ENCODE peak calls at places on chromosomes 13 and 19, in five cellular contexts. C is upper lobe of left lung, J is HepG2, F is GM12878, M is K562. Y is an unnamed sample.

GRCh38 chr19:14248578-14249011 is 42.6 kb upstream of the ADGRL1 start:
- ATAC-seq in F (peak), M (peak), J (no peak), C (peak), Y (peak)

GRCh38 chr13:77859450-77859849 is 59.2 kb downstream of the EDNRB start:
- ATAC-seq in C (peak), F (no peak), J (no peak), M (no peak), Y (peak)

GRCh38 chr13:50222569-50223332 is 207.5 kb downstream of the KCNRG start:
- ATAC-seq in J (no peak), C (peak), M (peak), F (no peak), Y (peak)

GRCh38 chr19:56014765-56015164 is 28.2 kb downstream of the NLRP5 start:
- ATAC-seq in M (no peak), C (no peak), F (no peak), J (no peak), Y (no peak)

GRCh38 chr19:53055117-53055516 is 10.6 kb downstream of the ERVV-2 start:
- ATAC-seq in C (no peak), M (no peak), F (no peak), J (no peak), Y (no peak)

GRCh38 chr19:10353793-10354391 is 14.5 kb upstream of the ICAM3 start:
- ATAC-seq in C (peak), M (peak), F (peak), J (peak), Y (peak)

GRCh38 chr13:67643656-67644055 is 413.5 kb upstream of the PCDH9 start:
- ATAC-seq in J (no peak), M (no peak), C (no peak), F (no peak), Y (no peak)

GRCh38 chr19:51366999-51367564 is 894 bp upstream of the ETFB start:
- ATAC-seq in M (peak), C (peak), F (peak), J (no peak), Y (no peak)

GRCh38 chr13:114249062-114249461 is 14.4 kb downstream of the CDC16 start:
- ATAC-seq in J (no peak), M (no peak), C (no peak), F (no peak), Y (no peak)

GRCh38 chr13:114118086-114118762 is 14.2 kb downstream of the RASA3 start:
- ATAC-seq in J (peak), C (no peak), F (no peak), M (no peak), Y (no peak)

GRCh38 chr13:89650226-89650625 is 1697.3 kb upstream of the MIR17HG start:
- ATAC-seq in J (no peak), F (no peak), C (no peak), M (no peak), Y (no peak)

GRCh38 chr13:112028481-112028880 is 38.5 kb upstream of the SOX1 start:
- ATAC-seq in F (no peak), C (no peak), J (no peak), M (no peak), Y (no peak)

DNA sequence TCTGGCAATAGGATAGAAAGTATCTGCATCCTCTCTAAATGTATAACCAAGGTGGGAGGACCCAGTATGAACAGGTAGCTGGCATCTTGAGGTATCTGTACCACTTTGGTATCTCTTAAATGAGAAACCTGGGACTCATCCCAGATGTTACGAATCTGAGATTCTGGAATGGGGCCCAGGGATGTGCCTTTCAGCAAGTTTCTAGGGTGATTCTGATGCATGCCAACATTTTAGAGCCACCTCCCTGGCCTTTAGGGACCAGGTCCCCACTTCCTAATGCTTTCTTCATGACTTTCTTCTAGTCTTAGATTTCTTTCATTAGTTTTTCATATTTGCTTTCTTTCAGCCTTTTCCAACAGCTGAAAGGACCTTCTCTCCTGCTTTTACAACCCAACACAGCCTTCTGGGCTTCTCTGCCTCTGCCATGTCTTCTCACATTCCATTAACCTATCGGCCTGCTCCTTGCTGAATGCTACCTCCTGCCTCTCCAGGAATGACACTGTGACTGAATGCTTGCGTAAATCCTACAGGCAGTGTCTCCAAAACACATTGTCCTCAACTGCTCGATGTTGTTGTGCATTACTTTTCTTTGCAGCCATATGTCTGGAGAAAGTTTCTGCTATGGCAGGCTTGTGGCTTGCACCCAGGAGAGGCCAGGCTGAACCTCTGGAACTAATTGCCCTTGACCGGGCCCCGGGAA is 284.0 kb downstream of the DNAJC15 start:
- ATAC-seq in F (no peak), C (peak), M (no peak), J (no peak), Y (peak)
- TF ChIP-seq EP300 in F (no peak), C (no peak), M (no peak), J (no peak), Y (no peak)

GRCh38 chr13:27508802-27509201 is 58.4 kb upstream of the MTIF3 start:
- ATAC-seq in J (no peak), M (no peak), F (no peak), C (no peak), Y (no peak)
- TF ChIP-seq POLR2AphosphoS5 in J (no peak), M (no peak), F (no peak), C (no peak), Y (no peak)

GRCh38 chr13:25709088-25709487 is 337.3 kb downstream of the ATP8A2 start:
- ATAC-seq in F (no peak), M (no peak), C (no peak), J (no peak), Y (no peak)

DNA sequence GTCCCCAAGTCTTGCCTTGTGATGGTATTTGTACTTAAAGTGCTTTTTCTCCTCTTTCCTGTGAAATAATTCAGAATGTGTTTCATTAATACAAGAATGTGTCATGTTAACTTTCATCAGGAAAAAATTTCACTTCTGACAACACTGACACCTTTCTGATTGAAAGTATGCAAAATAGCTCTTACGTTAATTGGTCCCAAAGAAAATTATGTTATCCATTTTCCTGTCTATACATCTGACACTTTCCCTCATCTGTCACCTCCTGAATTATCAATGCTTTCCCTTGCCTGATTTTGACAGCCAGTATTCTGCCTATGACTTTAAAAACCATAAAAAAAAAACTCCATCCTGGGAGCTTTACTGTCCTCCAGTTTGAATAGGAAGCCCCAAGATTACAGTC is 336.5 kb downstream of the ATP8A2 start:
- ATAC-seq in M (no peak), F (no peak), J (no peak), C (no peak), Y (no peak)
- TF ChIP-seq EP300 in M (no peak), F (no peak), J (no peak), C (no peak), Y (no peak)

GRCh38 chr13:33497146-33497845 is 211.7 kb upstream of the STARD13 start:
- ATAC-seq in J (no peak), F (no peak), M (no peak), C (no peak), Y (no peak)

GRCh38 chr13:33496336-33496735 is 210.8 kb upstream of the STARD13 start:
- ATAC-seq in C (no peak), F (no peak), J (no peak), M (no peak), Y (no peak)

GRCh38 chr13:33493672-33494365 is 208.3 kb upstream of the STARD13 start:
- ATAC-seq in M (no peak), F (no peak), J (no peak), C (no peak), Y (no peak)

GRCh38 chr13:33490461-33491327 is 205.1 kb upstream of the STARD13 start:
- ATAC-seq in F (no peak), M (peak), C (no peak), J (no peak), Y (peak)

GRCh38 chr13:33494596-33495214 is 209.2 kb upstream of the STARD13 start:
- ATAC-seq in M (peak), F (no peak), J (no peak), C (no peak), Y (no peak)
- TF ChIP-seq POLR2AphosphoS5 in M (no peak), F (no peak), J (no peak), C (peak), Y (no peak)

DNA sequence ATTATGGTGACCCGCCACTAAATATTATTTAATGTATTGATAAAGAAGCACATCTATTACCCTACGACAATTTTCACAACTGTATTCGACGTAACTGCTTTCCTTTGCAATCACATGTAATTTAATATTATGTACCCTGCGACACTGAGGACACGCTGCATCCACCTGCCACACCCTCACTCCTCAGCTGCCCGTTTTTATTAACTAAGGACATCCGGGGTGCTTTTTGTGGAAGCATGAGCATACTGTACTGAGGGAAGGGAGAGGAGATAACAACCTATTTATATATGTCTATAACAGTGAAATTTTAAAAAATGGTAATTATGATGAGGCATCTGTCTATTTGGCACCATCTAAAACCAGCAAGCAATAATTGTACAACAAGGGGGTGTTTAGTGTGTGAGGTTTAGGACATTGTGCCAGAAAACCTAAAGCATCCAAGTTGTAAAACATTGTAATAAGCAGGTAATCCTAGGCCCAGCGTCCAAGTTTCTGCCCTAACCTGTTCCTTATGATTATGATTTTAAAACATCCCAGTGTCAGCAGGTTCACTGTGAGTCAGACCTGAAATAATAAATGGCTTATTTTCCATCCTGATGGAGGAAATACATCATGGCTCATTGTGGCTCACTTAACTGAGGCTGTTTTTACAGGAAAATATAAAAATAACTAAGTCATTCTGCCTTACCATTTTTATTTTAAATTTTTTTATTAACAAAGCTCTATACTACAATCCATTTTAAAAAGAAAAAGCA is 56.3 kb downstream of the FOXO1 start:
- ATAC-seq in M (no peak), F (no peak), C (no peak), J (no peak), Y (no peak)
- TF ChIP-seq EP300 in M (no peak), F (no peak), C (no peak), J (no peak), Y (no peak)

GRCh38 chr19:47608908-47609879 is at the start of gene BICRA:
- ATAC-seq in J (peak), F (peak), C (peak), M (peak), Y (peak)
- TF ChIP-seq POLR2AphosphoS5 in J (peak), F (no peak), C (peak), M (peak), Y (peak)

GRCh38 chr13:92574499-92574898 is 652.1 kb upstream of the GPC6 start:
- ATAC-seq in C (no peak), M (no peak), J (no peak), F (no peak), Y (no peak)

GRCh38 chr13:92578358-92578757 is 648.2 kb upstream of the GPC6 start:
- ATAC-seq in C (no peak), J (no peak), M (no peak), F (no peak), Y (no peak)

GRCh38 chr13:92572190-92572589 is 654.4 kb upstream of the GPC6 start:
- ATAC-seq in C (no peak), F (no peak), J (no peak), M (no peak), Y (no peak)

GRCh38 chr13:92573467-92574057 is 653.0 kb upstream of the GPC6 start:
- ATAC-seq in J (peak), C (no peak), M (peak), F (peak), Y (no peak)

GRCh38 chr13:92575782-92576181 is 650.8 kb upstream of the GPC6 start:
- ATAC-seq in J (no peak), M (no peak), C (no peak), F (no peak), Y (no peak)
- TF ChIP-seq EP300 in J (no peak), M (no peak), C (no peak), F (no peak), Y (no peak)

GRCh38 chr19:35295792-35296462 is 4.0 kb downstream of the MAG start:
- ATAC-seq in M (peak), C (no peak), J (peak), F (peak), Y (no peak)
- TF ChIP-seq POLR2AphosphoS5 in M (peak), C (no peak), J (no peak), F (no peak), Y (no peak)

GRCh38 chr19:44753932-44754742 is 5.6 kb downstream of the BCL3 start:
- ATAC-seq in C (peak), F (peak), J (no peak), M (peak), Y (peak)
- TF ChIP-seq EP300 in C (peak), F (no peak), J (no peak), M (peak), Y (no peak)

DNA sequence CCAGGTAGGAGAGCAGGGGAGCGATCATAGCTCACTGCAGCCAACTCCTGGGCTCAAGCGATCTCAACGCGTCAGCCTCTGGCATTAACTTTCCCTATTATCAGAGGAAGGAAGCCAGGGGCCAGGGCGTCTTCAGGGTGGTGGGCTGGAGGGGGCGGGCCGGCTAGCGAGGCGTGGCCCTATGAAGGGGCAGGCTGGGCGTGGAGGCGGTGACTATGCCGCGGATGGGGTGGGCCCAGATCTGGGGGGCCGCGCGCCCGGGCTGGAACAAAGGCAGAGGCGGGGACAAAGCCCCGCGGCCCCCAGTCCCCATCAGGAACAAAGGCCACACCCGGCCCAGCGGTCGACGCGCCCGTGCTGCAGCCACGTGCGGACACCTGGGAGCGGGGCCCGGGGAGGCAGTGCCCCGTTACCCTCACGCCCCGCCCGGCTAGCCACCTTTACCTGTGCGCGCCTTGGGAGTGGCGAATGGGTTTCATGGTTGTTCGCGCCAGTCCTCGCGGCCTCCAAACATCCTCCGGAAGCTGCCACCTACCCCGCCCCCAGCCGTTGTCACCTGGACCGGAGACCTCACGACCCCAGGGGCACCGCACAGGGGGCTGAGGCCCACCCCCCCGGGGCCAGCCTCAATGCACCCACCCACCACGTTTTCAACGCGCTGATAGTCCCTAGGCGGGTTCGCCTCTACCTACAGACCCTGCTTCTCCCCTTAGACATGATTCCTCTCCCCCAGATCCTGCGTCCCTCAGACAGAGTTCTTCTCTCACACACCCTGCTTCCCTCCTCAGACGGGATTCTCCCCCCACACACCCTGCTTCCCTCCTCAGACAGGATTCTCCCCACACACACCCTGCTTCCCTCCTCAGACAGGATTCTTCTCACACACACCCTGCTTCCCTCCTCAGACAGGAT is 5.4 kb upstream of the TRIM28 start:
- ATAC-seq in J (peak), C (peak), F (peak), M (peak), Y (peak)
- TF ChIP-seq POLR2AphosphoS5 in J (no peak), C (no peak), F (no peak), M (no peak), Y (no peak)